ENCODE peak calls at places on chromosomes 1 and 21, in four cellular contexts. F is astrocyte, W is brain microvascular endothelial cell, T is H1. D is an unnamed sample.
A peak's percentile ranks its signal among the peaks of the same experiment; 100 is the strongest.

GRCh38 chr1:165884690-165885304 is 57.4 kb downstream of the UCK2 start:
- DNase-seq in F (no peak), W (no peak), T (no peak), D (no peak)

GRCh38 chr1:244709076-244709475 is 56.1 kb downstream of the DESI2 start:
- DNase-seq in F (no peak), W (no peak), T (no peak), D (no peak)

GRCh38 chr1:227947678-227948492 is at the start of gene WNT9A:
- DNase-seq in F (peak; percentile 41), W (no peak), T (no peak), D (no peak)

GRCh38 chr1:39427369-39427768 is 64.1 kb upstream of the BMP8A start:
- DNase-seq in F (no peak), W (no peak), T (no peak), D (no peak)

GRCh38 chr1:236854602-236854978 is 59.5 kb downstream of the MTR start:
- DNase-seq in F (peak; percentile 60), W (peak; percentile 47), T (no peak), D (no peak)

GRCh38 chr1:236489710-236490377 is 33.9 kb upstream of the LGALS8 start:
- DNase-seq in F (peak; percentile 20), W (peak; percentile 44), T (no peak), D (no peak)

GRCh38 chr1:156675271-156675708 is 1.9 kb downstream of the NES start:
- DNase-seq in F (no peak), W (no peak), T (no peak), D (no peak)

GRCh38 chr1:111789666-111790316 is 34.1 kb downstream of the DDX20 start:
- DNase-seq in F (peak; percentile 6), W (no peak), T (no peak), D (no peak)

GRCh38 chr1:227518876-227519275 is 44.5 kb upstream of the ZNF678 start:
- DNase-seq in F (no peak), W (no peak), T (no peak), D (no peak)

GRCh38 chr1:158398818-158399502 is at the start of gene OR10T2:
- DNase-seq in F (no peak), W (no peak), T (no peak), D (no peak)

GRCh38 chr1:32701951-32702598 is 495 bp downstream of the SYNC start:
- DNase-seq in F (peak; percentile 33), W (peak; percentile 11), T (no peak), D (peak; percentile 80)

GRCh38 chr1:3618904-3619671 is 5.7 kb upstream of the TPRG1L start:
- DNase-seq in F (peak; percentile 57), W (peak; percentile 77), T (no peak), D (no peak)

GRCh38 chr1:31122101-31122735 is 56.7 kb upstream of the PUM1 start:
- DNase-seq in F (no peak), W (no peak), T (no peak), D (no peak)

GRCh38 chr1:212247179-212247721 is 38.0 kb upstream of the PPP2R5A start:
- DNase-seq in F (peak; percentile 13), W (peak; percentile 64), T (no peak), D (no peak)

GRCh38 chr1:151187205-151187604 is 2.8 kb downstream of the VPS72 start:
- DNase-seq in F (no peak), W (no peak), T (no peak), D (no peak)

GRCh38 chr1:18530567-18531502 is 50.1 kb downstream of the KLHDC7A start:
- DNase-seq in F (no peak), W (no peak), T (no peak), D (no peak)

GRCh38 chr21:32813265-32813903 is 41.8 kb upstream of the PAXBP1 start:
- DNase-seq in F (no peak), W (no peak), T (no peak), D (no peak)

GRCh38 chr1:173861731-173862145 is 6.1 kb downstream of the GAS5 start:
- DNase-seq in F (no peak), W (no peak), T (no peak), D (no peak)

GRCh38 chr1:99180915-99181314 is 83.4 kb upstream of the PLPPR4 start:
- DNase-seq in F (no peak), W (no peak), T (no peak), D (no peak)

GRCh38 chr21:35035581-35035980 is 13.5 kb downstream of the RUNX1 start:
- DNase-seq in F (no peak), W (no peak), T (no peak), D (no peak)

GRCh38 chr1:19257178-19257914 is 5.7 kb downstream of the MRTO4 start:
- DNase-seq in F (no peak), W (no peak), T (no peak), D (peak; percentile 36)

GRCh38 chr1:94522304-94522703 is 19.3 kb downstream of the F3 start:
- DNase-seq in F (no peak), W (peak; percentile 55), T (no peak), D (no peak)

GRCh38 chr1:185317886-185318310 is 855 bp upstream of the IVNS1ABP start:
- DNase-seq in F (no peak), W (no peak), T (no peak), D (peak; percentile 67)

GRCh38 chr1:99580451-99580850 is 65.5 kb upstream of the PALMD start:
- DNase-seq in F (peak; percentile 47), W (no peak), T (no peak), D (no peak)

GRCh38 chr1:225146478-225146877 is 217.0 kb downstream of the DNAH14 start:
- DNase-seq in F (no peak), W (no peak), T (peak; percentile 7), D (no peak)

GRCh38 chr1:1429671-1430073 is 5.8 kb upstream of the VWA1 start:
- DNase-seq in F (no peak), W (peak; percentile 35), T (no peak), D (no peak)

DNA sequence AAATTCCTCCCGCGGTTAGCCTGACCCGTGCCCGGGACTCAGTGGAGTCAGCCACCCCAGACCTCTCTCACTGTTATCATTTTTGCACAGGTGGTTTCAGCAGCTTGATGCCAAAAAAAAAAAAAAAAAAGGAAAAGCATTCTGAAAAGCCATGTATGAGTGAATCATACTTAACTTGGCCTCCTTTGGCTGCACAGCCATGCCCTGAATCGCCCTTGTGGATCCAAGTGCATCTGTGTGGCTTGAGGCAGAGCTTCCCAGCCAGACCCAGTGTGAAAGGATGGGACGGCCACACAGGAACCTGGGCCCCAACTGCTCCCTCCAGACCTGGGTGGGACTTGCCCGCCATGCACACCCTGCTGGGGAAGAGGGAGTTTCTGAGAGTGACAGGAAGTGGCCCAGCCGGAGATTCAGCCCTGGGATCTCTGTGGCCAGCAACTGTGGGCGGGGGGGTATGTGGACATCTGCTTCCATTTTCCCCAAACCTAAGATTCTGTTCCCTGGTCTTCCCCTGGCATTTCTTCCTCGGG is 8.6 kb downstream of the YBEY start:
- DNase-seq in F (peak; percentile 82), W (peak; percentile 55), T (no peak), D (no peak)
- H3K27ac ChIP-seq in F (peak overlapping the region; percentile 73), W (peak overlapping the region; percentile 42), T (no peak overlapping the region), D (no peak overlapping the region)

GRCh38 chr1:51218570-51218969 is 17.5 kb upstream of the RNF11 start:
- DNase-seq in F (no peak), W (no peak), T (no peak), D (no peak)
- TF ChIP-seq CTCF in F (no peak), W (no peak), T (no peak), D (no peak)

GRCh38 chr1:119737040-119737682 is 25.4 kb downstream of the PHGDH start:
- DNase-seq in F (peak; percentile 69), W (no peak), T (no peak), D (no peak)

GRCh38 chr1:119738100-119738720 is 26.5 kb downstream of the PHGDH start:
- DNase-seq in F (no peak), W (no peak), T (no peak), D (no peak)

GRCh38 chr1:119739150-119739549 is 27.4 kb downstream of the PHGDH start:
- DNase-seq in F (no peak), W (no peak), T (no peak), D (no peak)

GRCh38 chr1:119735217-119735616 is 23.5 kb downstream of the PHGDH start:
- DNase-seq in F (no peak), W (no peak), T (no peak), D (no peak)

DNA sequence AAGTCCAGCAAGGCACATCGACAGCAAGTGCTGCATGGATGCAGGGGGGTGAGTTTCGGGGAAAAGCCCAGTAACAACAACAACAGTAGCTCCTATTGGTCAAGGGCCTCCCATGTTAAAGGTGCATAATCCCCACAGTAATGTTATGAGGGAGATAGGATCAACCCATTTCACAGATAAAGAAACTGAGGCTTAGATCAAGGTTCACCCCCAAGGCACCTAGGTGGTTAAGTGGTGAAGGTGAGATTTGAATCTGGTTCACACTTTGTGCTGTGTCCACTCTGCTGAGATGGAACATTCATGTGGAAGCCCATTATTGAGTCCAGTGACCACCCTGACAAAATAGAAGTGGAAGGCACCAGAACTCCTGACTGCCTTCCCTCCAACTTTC is 24.9 kb downstream of the PHGDH start:
- DNase-seq in F (no peak), W (no peak), T (no peak), D (no peak)
- H3K27ac ChIP-seq in F (no peak overlapping the region), W (no peak overlapping the region), T (no peak overlapping the region), D (no peak overlapping the region)

GRCh38 chr1:35881850-35882273 is 1.1 kb upstream of the AGO1 start:
- DNase-seq in F (no peak), W (no peak), T (no peak), D (no peak)

GRCh38 chr1:35883681-35884155 is 709 bp downstream of the AGO1 start:
- DNase-seq in F (no peak), W (no peak), T (peak; percentile 76), D (peak; percentile 50)

GRCh38 chr1:35884934-35885333 is 1.9 kb downstream of the AGO1 start:
- DNase-seq in F (no peak), W (no peak), T (no peak), D (no peak)

GRCh38 chr1:35882586-35882944 is 444 bp upstream of the AGO1 start:
- DNase-seq in F (no peak), W (no peak), T (no peak), D (no peak)

GRCh38 chr1:35882945-35883680 is at the start of gene AGO1:
- DNase-seq in F (peak; percentile 68), W (peak; percentile 84), T (peak; percentile 85), D (peak; percentile 96)
- TF ChIP-seq CTCF in F (peak; percentile 63), W (peak; percentile 79), T (peak; percentile 90), D (peak; percentile 97)

GRCh38 chr1:41742219-41742618 is 176.5 kb downstream of the HIVEP3 start:
- DNase-seq in F (peak; percentile 85), W (peak; percentile 81), T (no peak), D (no peak)
- H3K27ac ChIP-seq in F (peak overlapping the region; percentile 91), W (peak overlapping the region; percentile 67), T (no peak overlapping the region), D (peak overlapping the region; percentile 9)

DNA sequence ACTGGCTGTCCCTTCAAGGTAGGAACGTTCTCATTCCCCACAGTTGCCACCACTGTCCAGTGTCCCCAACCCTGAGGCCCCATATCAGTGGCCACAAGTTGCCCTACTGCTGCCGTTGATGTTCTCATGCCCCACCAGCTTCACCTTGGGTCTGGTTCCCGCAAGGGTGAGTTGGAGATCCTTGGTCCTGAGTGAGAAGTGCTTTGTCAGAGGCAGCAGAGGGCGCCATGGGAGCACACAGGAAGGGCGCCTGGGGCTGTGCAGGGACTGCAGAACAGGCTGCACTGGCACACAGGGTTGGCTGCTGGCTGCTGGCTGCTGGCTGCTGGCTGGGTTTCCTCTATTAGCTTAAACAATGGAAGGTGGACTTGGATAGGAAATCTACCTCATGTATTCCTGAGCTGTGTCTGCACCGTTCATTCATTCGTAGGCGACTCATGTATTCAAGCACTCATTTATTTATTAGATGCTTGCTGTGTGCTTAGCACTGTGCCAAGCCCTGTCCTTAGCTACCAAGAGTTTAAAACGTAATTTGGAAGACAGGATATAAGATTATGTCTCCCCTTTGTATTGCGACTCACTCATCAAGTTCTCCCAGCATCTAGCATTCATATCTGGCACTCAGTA is 2.1 kb upstream of the S100A9 start:
- DNase-seq in F (peak; percentile 25), W (peak; percentile 18), T (peak; percentile 49), D (peak; percentile 80)
- TF ChIP-seq CTCF in F (peak; percentile 24), W (peak; percentile 70), T (peak; percentile 93), D (peak; percentile 30)